ENCODE peak calls at places on chromosomes 7 and 10, in nine cellular contexts. Z is activated CD4-positive, alpha-beta T cell treated with anti-CD3 and anti-CD28 coated beads for 4 hours; U is left cardiac atrium; T is activated naive CD8-positive, alpha-beta T cell treated with anti-CD3 and anti-CD28 coated beads, Interleukin-2, amount 10 ng/mL, durations not matched to agents 7 days and 5 days; C is T-cell; W is NCI-H1105 treated with DMSO at 0.1 percent for 48 hours; G is HTR-8/SVneo; S is stimulated activated CD4-positive, alpha-beta T cell treated with anti-CD3 and anti-CD28 coated beads, Interleukin-4, amount 100 ng/mL, for 48 hours; V is lower leg skin. I is an unnamed sample.

GRCh38 chr10:3217301-3217700 is 44.7 kb upstream of the PITRM1 start:
- DNase-seq in U (no peak), S (no peak), W (no peak), Z (no peak), T (no peak), C (no peak), V (no peak), G (no peak), I (no peak)

GRCh38 chr10:87863102-87863943 is at the start of the genes KLLN and PTEN:
- DNase-seq in V (peak; percentile 85), T (peak; percentile 89), Z (peak; percentile 74), U (peak; percentile 92), W (peak; percentile 91), S (peak; percentile 81), C (peak; percentile 73), G (peak; percentile 78), I (peak; percentile 95)

GRCh38 chr10:122362621-122363020 is 11.9 kb upstream of the PLEKHA1 start:
- DNase-seq in W (no peak), S (no peak), V (no peak), U (no peak), G (no peak), C (no peak), Z (no peak), T (no peak), I (no peak)

GRCh38 chr7:130942211-130942964 is 208.4 kb upstream of the KLF14 start:
- DNase-seq in T (no peak), W (no peak), Z (no peak), U (no peak), S (no peak), C (no peak), G (peak; percentile 27), V (peak; percentile 58), I (no peak)

GRCh38 chr10:132828681-132829080 is 42.7 kb upstream of the NKX6-2 start:
- DNase-seq in W (no peak), G (no peak), C (no peak), Z (no peak), U (no peak), V (no peak), T (peak; percentile 16), S (no peak), I (no peak)

GRCh38 chr7:80851896-80852476 is 66.9 kb downstream of the SEMA3C start:
- DNase-seq in S (no peak), U (no peak), V (no peak), Z (no peak), C (no peak), G (no peak), W (no peak), T (no peak), I (no peak)

GRCh38 chr10:35882422-35883150 is 240.5 kb upstream of the FZD8 start:
- DNase-seq in V (no peak), S (no peak), C (no peak), G (no peak), W (no peak), U (no peak), T (no peak), Z (no peak), I (peak; percentile 61)

GRCh38 chr7:651032-651728 is 75.3 kb upstream of the DNAAF5 start:
- DNase-seq in V (no peak), W (no peak), S (no peak), T (no peak), C (peak; percentile 6), Z (peak; percentile 12), G (no peak), U (no peak), I (no peak)

GRCh38 chr10:58651040-58651439 is 138.4 kb downstream of the BICC1 start:
- DNase-seq in Z (no peak), U (no peak), T (no peak), G (no peak), C (no peak), W (peak; percentile 85), V (no peak), S (no peak), I (no peak)

GRCh38 chr10:132449051-132449825 is 52.2 kb downstream of the PWWP2B start:
- DNase-seq in C (no peak), G (no peak), S (no peak), W (no peak), T (no peak), U (no peak), V (no peak), Z (no peak), I (no peak)

GRCh38 chr7:139232377-139232717 is 1.3 kb downstream of the UBN2 start:
- DNase-seq in S (no peak), T (no peak), V (no peak), Z (no peak), U (no peak), W (no peak), C (no peak), G (no peak), I (no peak)

GRCh38 chr7:727806-728460 is 852 bp upstream of the PRKAR1B start:
- DNase-seq in V (no peak), Z (no peak), W (no peak), S (no peak), C (no peak), U (no peak), T (peak; percentile 4), G (no peak), I (peak; percentile 54)

GRCh38 chr10:116694253-116694926 is 48.0 kb downstream of the HSPA12A start:
- DNase-seq in Z (no peak), S (no peak), W (no peak), T (no peak), U (no peak), V (no peak), C (no peak), G (no peak), I (peak; percentile 88)

GRCh38 chr10:77943086-77943901 is 16.7 kb upstream of the DLG5 start:
- DNase-seq in W (no peak), V (no peak), S (no peak), Z (no peak), C (no peak), G (peak; percentile 65), U (peak; percentile 39), T (no peak), I (peak; percentile 98)

GRCh38 chr7:16891338-16891737 is 9.6 kb upstream of the AGR3 start:
- DNase-seq in S (no peak), U (no peak), W (peak; percentile 51), Z (peak; percentile 13), V (no peak), G (peak; percentile 14), C (no peak), T (no peak), I (peak; percentile 76)

GRCh38 chr7:1447551-1448244 is 11.6 kb downstream of the MICALL2 start:
- DNase-seq in V (no peak), S (no peak), C (no peak), Z (no peak), T (no peak), U (no peak), W (no peak), G (no peak), I (no peak)

GRCh38 chr10:61225939-61226338 is 227.2 kb downstream of the TMEM26 start:
- DNase-seq in T (no peak), W (no peak), V (no peak), S (no peak), G (no peak), Z (no peak), U (no peak), C (no peak), I (no peak)

GRCh38 chr10:45091968-45092367 is 91.2 kb downstream of the ZNF22 start:
- DNase-seq in T (no peak), C (no peak), Z (no peak), U (no peak), V (no peak), W (peak; percentile 39), G (no peak), S (no peak), I (no peak)

GRCh38 chr10:77226871-77227557 is 410.6 kb downstream of the KCNMA1 start:
- DNase-seq in C (no peak), S (no peak), V (no peak), U (no peak), Z (no peak), T (no peak), G (no peak), W (no peak), I (no peak)

GRCh38 chr7:142539901-142540300 is 209.4 kb upstream of the PRSS1 start:
- DNase-seq in U (no peak), G (no peak), S (no peak), Z (no peak), C (no peak), T (no peak), W (no peak), V (no peak), I (no peak)

GRCh38 chr7:22597845-22598244 is 97.9 kb upstream of the STEAP1B start:
- DNase-seq in G (no peak), W (no peak), T (no peak), Z (no peak), U (no peak), C (no peak), S (no peak), V (no peak), I (no peak)

GRCh38 chr7:151088856-151089699 is 2.8 kb downstream of the AGAP3 start:
- DNase-seq in W (no peak), S (no peak), C (no peak), V (peak; percentile 86), G (no peak), Z (no peak), T (no peak), U (peak; percentile 85), I (peak; percentile 61)

GRCh38 chr10:62082729-62083412 is 181.4 kb downstream of the ARID5B start:
- DNase-seq in V (no peak), S (no peak), U (no peak), W (no peak), Z (peak; percentile 36), G (no peak), C (peak; percentile 11), T (no peak), I (no peak)

GRCh38 chr7:29442146-29442545 is 121.5 kb upstream of the PRR15 start:
- DNase-seq in U (no peak), C (no peak), Z (no peak), T (no peak), G (peak; percentile 24), W (peak; percentile 90), V (no peak), S (no peak), I (peak; percentile 85)

GRCh38 chr7:159026271-159027047 is 118.2 kb downstream of the VIPR2 start:
- DNase-seq in W (no peak), S (no peak), Z (no peak), T (peak; percentile 30), C (no peak), U (no peak), G (no peak), V (no peak), I (no peak)

GRCh38 chr7:74289660-74290589 is 718 bp downstream of the CLIP2 start:
- DNase-seq in G (no peak), C (peak; percentile 42), S (no peak), V (no peak), U (peak; percentile 61), Z (peak; percentile 18), T (peak; percentile 49), W (peak; percentile 4), I (no peak)

GRCh38 chr7:148078126-148078525 is 512.4 kb upstream of the C7orf33 start:
- DNase-seq in V (no peak), T (no peak), W (peak; percentile 73), U (no peak), C (no peak), G (no peak), Z (no peak), S (no peak), I (no peak)

GRCh38 chr7:92504563-92504962 is 23.8 kb downstream of the PEX1 start:
- DNase-seq in C (no peak), S (no peak), G (no peak), W (no peak), U (no peak), T (no peak), Z (no peak), V (no peak), I (no peak)

GRCh38 chr7:1193593-1194424 is 33.8 kb upstream of the ZFAND2A start:
- DNase-seq in U (no peak), Z (peak; percentile 32), T (peak; percentile 64), G (no peak), C (no peak), V (no peak), W (peak; percentile 66), S (peak; percentile 26), I (peak; percentile 22)

GRCh38 chr7:29764227-29764626 is 42.1 kb upstream of the WIPF3 start:
- DNase-seq in C (no peak), G (no peak), S (no peak), Z (no peak), T (no peak), U (no peak), W (no peak), V (no peak), I (peak; percentile 42)

GRCh38 chr10:122163182-122164027 is 107.7 kb upstream of the BTBD16 start:
- DNase-seq in Z (no peak), T (peak; percentile 34), C (no peak), W (peak; percentile 20), U (no peak), V (no peak), S (no peak), G (no peak), I (peak; percentile 97)